ENCODE peak calls at places on chromosomes 11 and 22, in seven cellular contexts. S is neuronal stem cell, G is IMR-90, Z is mesenchymal stem cell, Y is H9, Q is H1, R is trophoblast cell. H is an unnamed sample.

GRCh38 chr22:43298062-43298801 is 44.9 kb downstream of the SCUBE1 start:
- DNase-seq in S (no peak), G (no peak), Z (no peak), Y (no peak), Q (no peak), R (no peak), H (no peak)

GRCh38 chr11:80718611-80719291 is 1277.9 kb upstream of the TENM4 start:
- DNase-seq in S (no peak), G (no peak), Z (no peak), Y (no peak), Q (no peak), R (no peak), H (no peak)

GRCh38 chr22:50247748-50248147 is 2.9 kb upstream of the TUBGCP6 start:
- DNase-seq in S (no peak), G (peak), Z (peak), Y (peak), Q (peak), R (peak), H (peak)

GRCh38 chr11:61334434-61335354 is 1.7 kb downstream of the TKFC start:
- DNase-seq in S (no peak), G (peak), Z (peak), Y (no peak), Q (no peak), R (peak), H (peak)

GRCh38 chr11:69601346-69601975 is 39.5 kb upstream of the CCND1 start:
- DNase-seq in S (no peak), G (no peak), Z (no peak), Y (no peak), Q (no peak), R (no peak), H (no peak)

GRCh38 chr11:14924291-14924690 is 32.3 kb upstream of the CYP2R1 start:
- DNase-seq in S (no peak), G (no peak), Z (no peak), Y (no peak), Q (no peak), R (no peak), H (no peak)

GRCh38 chr22:23696326-23696851 is 5.6 kb downstream of the RGL4 start:
- DNase-seq in S (no peak), G (peak), Z (no peak), Y (no peak), Q (no peak), R (no peak), H (no peak)

GRCh38 chr22:43288807-43289417 is 54.3 kb downstream of the SCUBE1 start:
- DNase-seq in S (no peak), G (no peak), Z (no peak), Y (no peak), Q (no peak), R (no peak), H (peak)

GRCh38 chr11:34190192-34191139 is 85.0 kb downstream of the NAT10 start:
- DNase-seq in S (no peak), G (no peak), Z (no peak), Y (no peak), Q (no peak), R (no peak), H (no peak)

GRCh38 chr11:117583063-117583801 is 213.8 kb downstream of the DSCAML1 start:
- DNase-seq in S (peak), G (no peak), Z (no peak), Y (peak), Q (no peak), R (no peak), H (peak)

GRCh38 chr22:45306139-45306538 is 3.6 kb upstream of the FAM118A start:
- DNase-seq in S (no peak), G (no peak), Z (no peak), Y (no peak), Q (no peak), R (no peak), H (no peak)

GRCh38 chr11:44029507-44029845 is 18.3 kb upstream of the ACCSL start:
- DNase-seq in S (no peak), G (no peak), Z (no peak), Y (no peak), Q (no peak), R (no peak), H (no peak)

GRCh38 chr11:111426615-111427014 is 47.5 kb upstream of the POU2AF1 start:
- DNase-seq in S (no peak), G (no peak), Z (no peak), Y (no peak), Q (no peak), R (no peak), H (no peak)

GRCh38 chr11:73851046-73851764 is 25.4 kb downstream of the COA4 start:
- DNase-seq in S (no peak), G (no peak), Z (no peak), Y (no peak), Q (no peak), R (no peak), H (no peak)

DNA sequence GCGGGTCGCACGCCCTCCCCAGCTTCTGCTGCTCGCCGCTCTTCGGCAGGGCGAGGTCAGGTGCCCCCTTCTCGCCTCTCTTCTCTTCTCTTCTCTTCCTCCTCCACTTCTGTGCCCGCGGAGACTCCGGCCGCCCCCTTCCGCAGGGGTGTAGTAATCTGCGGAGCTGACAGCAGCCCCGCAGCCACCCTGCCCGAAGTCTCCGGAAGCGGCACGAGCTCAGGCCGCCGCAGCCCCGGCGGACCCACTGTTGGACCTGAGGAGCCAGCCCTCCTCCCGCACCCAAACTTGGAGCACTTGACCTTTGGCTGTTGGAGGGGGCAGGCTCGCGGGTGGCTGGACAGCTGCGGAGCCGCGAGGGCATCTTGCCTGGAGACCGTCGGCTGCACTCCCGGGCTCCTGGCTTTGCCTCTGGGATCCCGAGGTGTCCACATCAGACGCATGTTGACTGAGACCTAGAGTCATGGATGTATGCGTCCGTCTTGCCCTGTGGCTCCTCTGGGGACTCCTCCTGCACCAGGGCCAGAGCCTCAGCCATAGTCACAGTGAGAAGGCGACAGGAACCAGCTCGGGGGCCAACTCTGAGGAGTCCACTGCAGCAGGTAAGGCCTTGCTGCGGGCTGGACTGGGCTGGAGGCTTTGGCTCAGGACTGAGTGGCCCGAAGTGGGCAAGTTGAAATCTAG is 486 bp downstream of the STIM1 start:
- DNase-seq in S (no peak), G (no peak), Z (peak), Y (peak), Q (peak), R (peak), H (peak)
- H3K23ac ChIP-seq in S (peak), G (peak), Z (peak), Y (no peak), Q (no peak), R (no peak), H (no peak)

DNA sequence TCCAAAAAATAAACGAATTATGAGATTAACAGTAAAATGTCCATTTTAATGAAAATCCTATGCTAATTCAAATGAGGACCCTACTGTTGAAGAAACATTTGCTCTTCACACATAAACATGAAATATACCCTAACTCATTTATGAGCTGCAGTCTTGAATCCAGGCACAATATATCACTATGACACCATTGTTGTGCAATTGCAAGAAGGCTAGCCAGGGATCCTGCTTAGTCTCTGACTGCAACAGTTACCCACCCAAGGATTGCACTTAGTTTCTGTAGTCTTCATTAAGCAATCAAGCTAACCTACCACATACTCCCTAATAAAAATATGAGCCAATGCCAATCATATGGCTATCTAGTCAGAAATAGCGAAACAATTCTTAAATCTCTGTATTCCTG is 981.0 kb upstream of the FAT3 start:
- DNase-seq in S (no peak), G (no peak), Z (no peak), Y (no peak), Q (no peak), R (no peak), H (no peak)
- H3K23ac ChIP-seq in S (no peak), G (no peak), Z (no peak), Y (no peak), Q (no peak), R (no peak), H (no peak)

GRCh38 chr11:8567597-8568198 is 26.3 kb downstream of the STK33 start:
- DNase-seq in S (no peak), G (peak), Z (no peak), Y (no peak), Q (no peak), R (no peak), H (no peak)
- H3K23ac ChIP-seq in S (no peak), G (no peak), Z (no peak), Y (no peak), Q (no peak), R (no peak), H (no peak)

GRCh38 chr11:130431337-130431773 is 2.9 kb upstream of the ADAMTS8 start:
- DNase-seq in S (peak), G (peak), Z (peak), Y (peak), Q (peak), R (peak), H (peak)
- H3K23ac ChIP-seq in S (no peak), G (no peak), Z (no peak), Y (no peak), Q (no peak), R (no peak), H (no peak)

GRCh38 chr11:95345243-95345642 is 114.2 kb upstream of the SESN3 start:
- DNase-seq in S (no peak), G (no peak), Z (no peak), Y (no peak), Q (no peak), R (no peak), H (no peak)
- H3K23ac ChIP-seq in S (no peak), G (no peak), Z (no peak), Y (no peak), Q (no peak), R (no peak), H (no peak)

DNA sequence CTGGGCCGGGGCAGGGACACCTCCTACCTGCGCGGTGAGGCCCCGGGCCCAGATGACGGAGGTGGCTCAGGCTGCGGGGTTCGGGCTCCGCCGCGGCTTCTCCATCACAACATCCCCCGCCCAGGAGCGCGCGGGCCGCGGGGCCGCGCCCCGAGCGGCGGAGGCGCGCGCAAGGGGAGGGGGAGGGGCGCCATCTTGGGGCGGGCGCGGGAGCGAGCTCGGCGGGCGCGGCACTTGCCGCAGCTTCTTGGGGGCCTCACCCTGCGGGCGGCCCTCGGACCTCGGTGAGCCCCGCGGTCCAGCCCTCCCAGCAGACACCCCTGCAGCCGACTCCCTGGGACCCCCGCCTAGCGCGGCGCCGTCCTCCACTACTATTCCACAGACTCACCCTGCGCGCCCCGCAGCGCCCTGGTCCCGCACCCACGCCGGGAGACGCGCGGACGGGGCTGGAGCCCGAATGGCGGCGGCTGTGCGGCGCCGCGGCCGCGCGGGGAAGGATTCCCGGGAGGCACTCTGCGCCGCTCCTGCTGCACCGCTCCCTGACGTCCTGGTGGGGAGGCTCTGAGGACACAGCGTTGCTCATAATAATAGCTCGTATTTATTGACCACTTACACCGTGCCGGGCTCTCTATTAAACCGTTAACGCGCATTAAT is at the start of gene APBB1:
- DNase-seq in S (peak), G (peak), Z (peak), Y (peak), Q (peak), R (no peak), H (peak)
- H3K23ac ChIP-seq in S (peak), G (peak), Z (peak), Y (no peak), Q (no peak), R (no peak), H (no peak)

DNA sequence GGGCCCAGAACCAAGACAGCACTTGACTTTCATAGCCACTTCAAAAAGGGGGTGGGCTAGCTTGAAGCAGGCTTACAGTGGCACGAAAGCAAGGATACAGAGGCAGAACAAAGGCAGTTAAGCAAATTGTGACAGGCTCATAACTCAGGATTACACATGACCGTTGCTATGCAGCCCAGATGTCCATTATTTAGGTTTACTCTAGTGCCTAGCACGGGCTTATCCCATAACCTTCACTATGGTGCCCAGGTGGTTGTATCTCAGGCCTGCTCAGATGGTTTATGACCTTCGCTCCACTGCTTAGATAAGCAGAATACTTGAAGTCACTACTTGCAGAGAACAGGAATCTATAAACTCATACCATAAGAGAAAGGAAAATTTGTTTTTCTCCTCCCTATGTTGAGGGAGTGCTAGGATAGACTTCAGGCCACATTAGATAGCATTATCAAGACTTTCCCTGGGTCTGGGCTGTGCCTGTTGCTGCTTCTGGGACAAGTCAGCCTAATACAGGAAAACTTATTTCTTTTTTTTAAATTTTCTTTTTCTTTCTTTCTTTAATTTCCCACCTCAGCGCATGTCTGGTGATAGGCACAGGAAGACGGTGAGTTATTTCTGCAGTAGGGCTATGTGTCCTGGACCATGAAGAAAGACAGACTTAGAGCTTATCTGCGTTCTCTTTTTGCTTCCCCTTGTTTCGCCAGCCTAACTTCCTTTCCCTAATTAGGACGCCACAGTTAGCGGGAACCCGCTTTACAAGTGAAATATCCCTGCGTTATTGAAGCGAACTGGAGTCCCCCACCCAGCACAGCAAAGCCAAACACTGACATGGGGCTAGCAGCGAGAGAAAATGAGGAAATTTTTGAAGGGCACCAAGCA is 8.8 kb downstream of the OR6M1 start:
- DNase-seq in S (no peak), G (no peak), Z (no peak), Y (no peak), Q (no peak), R (no peak), H (no peak)
- H3K23ac ChIP-seq in S (no peak), G (no peak), Z (no peak), Y (no peak), Q (no peak), R (no peak), H (no peak)

GRCh38 chr11:75537740-75538139 is 12.0 kb upstream of the GDPD5 start:
- DNase-seq in S (no peak), G (no peak), Z (no peak), Y (no peak), Q (no peak), R (no peak), H (peak)
- H3K23ac ChIP-seq in S (no peak), G (no peak), Z (no peak), Y (no peak), Q (no peak), R (no peak), H (no peak)

H was measured in mesendoderm.